ENCODE peak calls at places on chromosomes 13 and 19, in four cellular contexts. Q is pancreas, D is cardiac muscle cell, H is tibial nerve. M is an unnamed sample.

GRCh38 chr13:28384789-28385188 is 110.1 kb downstream of the FLT1 start:
- DNase-seq in Q (no peak), D (no peak), H (no peak), M (no peak)

GRCh38 chr19:6087074-6087506 is 23.2 kb downstream of the RFX2 start:
- DNase-seq in Q (no peak), D (no peak), H (no peak), M (peak; percentile 53)

GRCh38 chr13:48626077-48626449 is 27.7 kb upstream of the CYSLTR2 start:
- DNase-seq in Q (no peak), D (peak; percentile 93), H (no peak), M (no peak)

GRCh38 chr19:5936308-5936980 is 22.4 kb downstream of the CAPS start:
- DNase-seq in Q (no peak), D (no peak), H (no peak), M (no peak)

GRCh38 chr13:63497601-63498000 is 2082.0 kb upstream of the PCDH20 start:
- DNase-seq in Q (no peak), D (peak; percentile 16), H (no peak), M (no peak)

GRCh38 chr13:79492313-79492798 is 11.4 kb downstream of the NDFIP2 start:
- DNase-seq in Q (no peak), D (no peak), H (no peak), M (no peak)

GRCh38 chr19:46387713-46388130 is 25.6 kb downstream of the CCDC8 start:
- DNase-seq in Q (no peak), D (no peak), H (no peak), M (no peak)

GRCh38 chr13:85283408-85283807 is 515.8 kb downstream of the SLITRK6 start:
- DNase-seq in Q (no peak), D (no peak), H (no peak), M (no peak)

GRCh38 chr13:110699148-110700145 is 6.5 kb downstream of the CARS2 start:
- DNase-seq in Q (no peak), D (no peak), H (no peak), M (no peak)

GRCh38 chr13:110697842-110698241 is 8.1 kb downstream of the CARS2 start:
- DNase-seq in Q (no peak), D (no peak), H (no peak), M (no peak)

GRCh38 chr13:110698689-110699088 is 7.2 kb downstream of the CARS2 start:
- DNase-seq in Q (no peak), D (no peak), H (no peak), M (no peak)

GRCh38 chr13:110702089-110702488 is 3.8 kb downstream of the CARS2 start:
- DNase-seq in Q (no peak), D (no peak), H (no peak), M (no peak)

GRCh38 chr13:110700186-110700585 is 5.7 kb downstream of the CARS2 start:
- DNase-seq in Q (no peak), D (no peak), H (no peak), M (no peak)
- H3K27ac ChIP-seq in Q (no peak overlapping the region), D (no peak overlapping the region), H (no peak overlapping the region), M (no peak overlapping the region)

GRCh38 chr19:9456018-9456689 is 20.8 kb upstream of the ZNF266 start:
- DNase-seq in Q (no peak), D (no peak), H (no peak), M (no peak)

DNA sequence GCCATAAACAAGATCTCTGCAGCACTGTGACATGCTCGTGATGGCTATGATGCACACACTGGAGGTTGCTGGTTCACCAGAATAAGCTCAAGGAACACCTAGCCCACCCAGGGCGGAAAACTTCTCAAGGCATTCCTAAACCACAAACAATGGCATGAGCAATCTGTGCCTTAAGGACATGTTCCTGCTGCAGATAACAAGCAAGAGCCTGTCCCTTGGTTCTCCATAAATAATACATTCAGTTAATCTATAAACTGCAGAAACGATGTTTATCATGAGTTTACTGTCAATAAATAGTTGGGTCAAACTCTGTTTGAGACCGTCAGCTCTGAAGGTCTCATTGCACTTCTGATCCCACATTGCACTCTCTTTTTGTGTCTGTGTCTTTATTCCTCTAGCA is 18.6 kb upstream of the ZNF266 start:
- DNase-seq in Q (no peak), D (no peak), H (no peak), M (no peak)
- H3K9me3 ChIP-seq in Q (no peaks in the 10 kb centered on the region), D (no peaks in the 10 kb centered on the region), H (peaks cover 97% of the 10 kb centered on the region), M (peaks cover 62% of the 10 kb centered on the region)

GRCh38 chr13:30128095-30128494 is 179.3 kb downstream of the KATNAL1 start:
- DNase-seq in Q (no peak), D (peak; percentile 28), H (no peak), M (no peak)
- H3K27ac ChIP-seq in Q (no peak overlapping the region), D (no peak overlapping the region), H (no peak overlapping the region), M (no peak overlapping the region)

GRCh38 chr13:19329365-19329764 is 147.7 kb upstream of the TUBA3C start:
- DNase-seq in Q (no peak), D (no peak), H (no peak), M (no peak)

GRCh38 chr13:19321222-19321621 is 139.6 kb upstream of the TUBA3C start:
- DNase-seq in Q (no peak), D (no peak), H (no peak), M (no peak)

DNA sequence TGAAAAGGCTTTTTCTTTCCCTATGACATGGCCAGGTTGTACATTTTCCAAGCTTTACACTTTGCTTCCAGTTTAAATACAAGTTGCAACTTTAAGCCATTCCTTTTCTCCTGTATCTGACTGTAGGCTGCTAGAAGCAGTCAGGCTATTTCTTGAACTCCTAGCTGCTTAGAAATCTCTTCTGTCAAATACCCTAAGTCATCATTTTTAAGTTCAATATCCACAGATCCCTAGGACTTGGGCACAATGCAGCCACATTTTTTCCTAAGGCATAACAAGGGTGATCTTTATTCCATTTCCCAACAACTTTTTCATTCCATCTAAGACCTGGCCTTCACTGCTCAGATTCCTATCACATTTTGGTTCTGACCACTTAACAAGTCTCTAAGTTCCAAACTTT is 142.7 kb upstream of the TUBA3C start:
- DNase-seq in Q (no peak), D (no peak), H (no peak), M (no peak)
- H3K9me3 ChIP-seq in Q (no peaks in the 10 kb centered on the region), D (no peaks in the 10 kb centered on the region), H (peaks cover 20% of the 10 kb centered on the region), M (peaks cover 6% of the 10 kb centered on the region)

GRCh38 chr13:75312884-75313520 is 169.0 kb downstream of the TBC1D4 start:
- DNase-seq in Q (no peak), D (no peak), H (no peak), M (no peak)

GRCh38 chr13:75318138-75318833 is 163.7 kb downstream of the TBC1D4 start:
- DNase-seq in Q (no peak), D (no peak), H (no peak), M (no peak)

GRCh38 chr13:75319244-75319643 is 162.7 kb downstream of the TBC1D4 start:
- DNase-seq in Q (no peak), D (no peak), H (no peak), M (no peak)

GRCh38 chr13:75321084-75321483 is 160.9 kb downstream of the TBC1D4 start:
- DNase-seq in Q (no peak), D (no peak), H (no peak), M (no peak)

GRCh38 chr13:75316427-75316826 is 165.5 kb downstream of the TBC1D4 start:
- DNase-seq in Q (no peak), D (peak; percentile 44), H (no peak), M (no peak)
- H3K27ac ChIP-seq in Q (no peak overlapping the region), D (no peak overlapping the region), H (no peak overlapping the region), M (no peak overlapping the region)

GRCh38 chr19:14941189-14941588 is at the start of gene OR7C2:
- DNase-seq in Q (no peak), D (no peak), H (no peak), M (no peak)

GRCh38 chr19:14944456-14944855 is 3.2 kb downstream of the OR7C2 start:
- DNase-seq in Q (no peak), D (no peak), H (no peak), M (no peak)

GRCh38 chr19:14940266-14940665 is 1.0 kb upstream of the OR7C2 start:
- DNase-seq in Q (no peak), D (no peak), H (no peak), M (no peak)

DNA sequence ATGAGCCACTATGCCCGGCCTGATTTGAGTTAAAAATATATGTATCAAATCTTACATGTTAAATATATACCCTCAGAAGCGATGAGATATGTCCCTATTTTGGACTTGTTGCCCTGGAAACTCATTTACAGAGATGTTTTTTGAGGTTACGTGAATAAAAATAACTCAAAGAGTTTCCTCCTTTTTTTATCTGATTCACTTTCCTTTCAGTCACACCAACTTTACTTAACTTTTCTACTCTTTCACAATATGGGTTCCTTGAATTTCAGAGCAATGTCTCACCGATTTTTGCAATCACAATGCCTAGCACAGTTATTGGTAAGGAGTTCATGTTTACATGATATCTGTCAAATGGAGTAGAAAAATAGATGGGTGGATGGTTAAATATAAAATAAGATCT is 2.3 kb downstream of the OR7C2 start:
- DNase-seq in Q (no peak), D (peak; percentile 35), H (no peak), M (no peak)
- H3K9me3 ChIP-seq in Q (no peaks in the 10 kb centered on the region), D (no peaks in the 10 kb centered on the region), H (no peaks in the 10 kb centered on the region), M (no peaks in the 10 kb centered on the region)

GRCh38 chr13:23788459-23788858 is 100.7 kb downstream of the MIPEP start:
- DNase-seq in Q (no peak), D (no peak), H (no peak), M (no peak)

GRCh38 chr13:23789576-23790346 is 99.4 kb downstream of the MIPEP start:
- DNase-seq in Q (no peak), D (no peak), H (no peak), M (no peak)

GRCh38 chr13:23793711-23794110 is 95.5 kb downstream of the MIPEP start:
- DNase-seq in Q (no peak), D (no peak), H (no peak), M (no peak)

GRCh38 chr13:23792680-23793079 is 96.5 kb downstream of the MIPEP start:
- DNase-seq in Q (no peak), D (no peak), H (no peak), M (no peak)

GRCh38 chr13:23790591-23791170 is 98.5 kb downstream of the MIPEP start:
- DNase-seq in Q (no peak), D (peak; percentile 92), H (no peak), M (no peak)
- H3K27ac ChIP-seq in Q (no peak overlapping the region), D (peak overlapping the region; percentile 51), H (no peak overlapping the region), M (no peak overlapping the region)

DNA sequence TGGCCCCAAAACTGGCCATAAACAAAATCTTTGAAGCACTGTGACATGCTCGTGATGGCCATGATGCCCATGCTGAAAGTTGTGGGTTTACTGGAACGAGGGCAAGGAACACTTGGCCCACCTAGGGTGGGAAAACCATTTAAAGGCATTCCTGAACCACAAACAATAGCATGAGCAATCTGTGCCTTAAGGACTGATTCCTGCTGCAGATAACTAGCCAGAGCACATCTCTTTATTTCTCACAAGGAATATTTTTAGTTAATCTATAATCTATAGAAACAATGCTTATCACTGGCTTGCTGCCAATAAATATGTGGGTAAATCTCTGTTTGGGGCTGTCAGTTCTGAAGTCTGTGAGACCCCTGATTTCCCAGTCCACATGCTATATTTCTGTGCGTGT is 10.3 kb upstream of the ZNF726 start:
- DNase-seq in Q (no peak), D (no peak), H (no peak), M (no peak)
- H3K9me3 ChIP-seq in Q (no peaks in the 10 kb centered on the region), D (no peaks in the 10 kb centered on the region), H (peaks cover 28% of the 10 kb centered on the region), M (peaks cover 12% of the 10 kb centered on the region)